ENCODE peak calls at places on chromosomes 11 and 22, in six cellular contexts. I is BE2C; P is NCI-H1436; J is left lung; E is GM12865; Q is stimulated activated CD4-positive, alpha-beta T cell treated with anti-CD3 and anti-CD28 coated beads, Interleukin-15, amount 100 ng/mL, for 24 hours. B is an unnamed sample.

GRCh38 chr22:21010426-21011113 is 4.4 kb upstream of the P2RX6 start:
- DNase-seq in J (no peak), I (no peak), P (no peak), E (no peak), Q (no peak), B (no peak)

GRCh38 chr11:22920939-22921565 is 60.8 kb upstream of the CCDC179 start:
- DNase-seq in I (peak; percentile 29), Q (peak; percentile 1), E (peak; percentile 66), P (peak; percentile 8), J (no peak), B (peak; percentile 42)

GRCh38 chr22:38018938-38019827 is 34.8 kb upstream of the SOX10 start:
- DNase-seq in E (no peak), P (no peak), Q (no peak), I (no peak), J (no peak), B (no peak)

GRCh38 chr11:114815176-114815575 is 136.8 kb downstream of the NXPE2 start:
- DNase-seq in I (no peak), J (no peak), P (no peak), E (no peak), Q (no peak), B (no peak)

GRCh38 chr11:69360606-69361005 is 66.7 kb downstream of the MYEOV start:
- DNase-seq in E (no peak), P (no peak), J (no peak), Q (no peak), I (no peak), B (no peak)

GRCh38 chr11:27390959-27391326 is 27.9 kb upstream of the CCDC34 start:
- DNase-seq in Q (no peak), J (no peak), P (no peak), I (no peak), E (no peak), B (peak; percentile 22)

GRCh38 chr11:96219981-96220623 is 122.9 kb downstream of the MAML2 start:
- DNase-seq in I (no peak), E (no peak), J (no peak), P (no peak), Q (no peak), B (no peak)

GRCh38 chr11:109015283-109015682 is 350.4 kb downstream of the DDX10 start:
- DNase-seq in I (no peak), J (no peak), Q (no peak), P (no peak), E (no peak), B (peak; percentile 5)

GRCh38 chr11:120978701-120979100 is 45.2 kb upstream of the TBCEL start:
- DNase-seq in I (no peak), Q (no peak), J (no peak), E (no peak), P (no peak), B (no peak)